ENCODE peak calls at places on chromosomes 3 and 15, in ten cellular contexts. L, H, U, B, D, E, R, W, S and Q are unnamed samples. For H3K4me1 and H3K27me3, the result is how much of the 10 kb centered on the place peaks cover.

GRCh38 chr15:63172376-63173115 is 15.3 kb upstream of the RPS27L start:
- DNase-seq in H (no peak), S (no peak), D (no peak), W (no peak), U (no peak), L (no peak), R (no peak), B (no peak), E (no peak), Q (no peak)

GRCh38 chr15:29880886-29881285 is 58.6 kb upstream of the TJP1 start:
- DNase-seq in R (no peak), L (no peak), W (no peak), B (no peak), E (no peak), D (no peak), S (no peak), H (no peak), U (no peak), Q (no peak)

GRCh38 chr15:86231864-86232801 is 152.5 kb downstream of the AGBL1 start:
- DNase-seq in R (peak), L (no peak), U (peak), S (peak), E (no peak), W (peak), H (peak), B (peak), D (no peak), Q (peak)

GRCh38 chr3:11774296-11774877 is 72.3 kb downstream of the TAMM41 start:
- DNase-seq in U (no peak), B (peak), E (peak), L (peak), R (peak), S (peak), H (peak), W (no peak), D (no peak), Q (peak)

GRCh38 chr15:58666957-58667356 is 82.5 kb downstream of the ADAM10 start:
- DNase-seq in U (no peak), E (no peak), R (no peak), B (no peak), S (no peak), W (no peak), L (no peak), H (no peak), D (no peak), Q (no peak)

GRCh38 chr15:79169531-79170123 is 79.0 kb upstream of the RASGRF1 start:
- DNase-seq in D (no peak), E (no peak), W (no peak), L (no peak), B (no peak), H (no peak), R (no peak), U (no peak), S (no peak), Q (no peak)

GRCh38 chr15:89916660-89917059 is 3.9 kb upstream of the ARPIN start:
- DNase-seq in E (no peak), D (no peak), W (no peak), B (no peak), S (no peak), R (no peak), L (no peak), H (no peak), U (no peak), Q (no peak)

GRCh38 chr3:12139111-12139511 is 19.6 kb downstream of the TIMP4 start:
- DNase-seq in U (peak), D (no peak), S (peak), R (no peak), B (peak), E (no peak), W (no peak), H (no peak), L (no peak), Q (no peak)

GRCh38 chr3:127628788-127629456 is at the start of gene PODXL2:
- DNase-seq in H (peak), E (peak), W (peak), L (peak), R (peak), S (peak), U (peak), B (peak), D (peak), Q (peak)

GRCh38 chr3:139757448-139758030 is 79.8 kb upstream of the NMNAT3 start:
- DNase-seq in D (no peak), S (no peak), R (no peak), E (no peak), W (no peak), U (no peak), H (no peak), L (no peak), B (no peak), Q (no peak)

GRCh38 chr3:86731501-86731901 is 259.4 kb downstream of the VGLL3 start:
- DNase-seq in R (no peak), D (no peak), H (no peak), B (no peak), S (no peak), U (no peak), W (no peak), E (no peak), L (no peak), Q (no peak)

GRCh38 chr3:162776137-162776536 is 1279.5 kb downstream of the OTOL1 start:
- DNase-seq in D (no peak), W (no peak), S (no peak), R (no peak), U (no peak), E (no peak), H (no peak), L (no peak), B (no peak), Q (no peak)

GRCh38 chr15:29920515-29920914 is 98.2 kb upstream of the TJP1 start:
- DNase-seq in L (peak), W (no peak), E (peak), B (no peak), U (no peak), H (no peak), D (peak), S (no peak), R (no peak), Q (peak)

GRCh38 chr15:88323468-88323867 is 66.9 kb upstream of the NTRK3 start:
- DNase-seq in L (no peak), R (no peak), D (no peak), E (no peak), W (no peak), B (no peak), U (no peak), H (no peak), S (no peak), Q (no peak)

GRCh38 chr15:88326924-88327323 is 70.4 kb upstream of the NTRK3 start:
- DNase-seq in D (no peak), U (no peak), B (no peak), W (no peak), L (no peak), E (no peak), S (no peak), R (no peak), H (no peak), Q (no peak)

DNA sequence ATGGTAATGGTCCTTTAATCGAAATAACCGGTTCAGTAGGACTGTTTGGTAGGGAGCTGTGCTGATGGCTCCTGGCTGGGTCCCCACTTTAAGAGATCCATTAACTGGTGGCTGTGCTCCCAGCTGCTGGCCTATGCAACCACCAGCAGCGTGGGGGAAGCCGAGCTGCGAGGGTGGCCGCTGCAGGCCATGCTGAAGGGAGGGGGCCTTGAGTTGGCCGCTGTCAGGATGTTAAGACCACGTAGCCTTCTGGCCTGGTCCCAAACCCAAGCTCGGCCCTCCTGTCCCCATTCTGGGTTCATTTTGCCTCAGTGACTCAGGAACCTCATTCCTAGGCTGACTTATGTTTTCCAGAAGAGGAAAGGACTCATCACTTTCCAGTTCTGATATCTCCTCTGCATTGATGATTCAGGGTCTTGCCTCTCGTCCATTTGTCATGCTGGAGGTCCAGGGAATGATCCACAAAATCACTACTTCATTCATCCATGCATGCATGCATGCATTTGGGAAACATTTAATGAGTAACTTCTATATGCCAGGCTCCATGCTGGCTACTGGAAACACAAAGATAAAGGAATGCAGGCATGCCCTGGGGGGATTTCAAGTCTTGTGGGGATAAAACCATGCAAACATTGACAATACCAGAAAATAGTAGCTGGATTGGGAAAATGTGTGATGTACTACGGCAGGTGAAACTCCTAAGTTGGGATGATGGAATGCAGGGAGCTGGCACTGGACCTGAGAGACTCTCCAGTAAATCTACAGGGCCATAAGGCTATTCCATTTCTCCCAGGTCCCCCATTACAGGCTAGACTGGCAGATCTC is 67.9 kb upstream of the NTRK3 start:
- DNase-seq in E (no peak), R (no peak), S (no peak), B (no peak), U (no peak), W (no peak), L (no peak), H (no peak), D (no peak), Q (no peak)
- H3K4me1 ChIP-seq in E (under half), R (under half), S (under half), B (under half), U (under half), W (under half), L (under half), H (under half), D (under half), Q (under half)

DNA sequence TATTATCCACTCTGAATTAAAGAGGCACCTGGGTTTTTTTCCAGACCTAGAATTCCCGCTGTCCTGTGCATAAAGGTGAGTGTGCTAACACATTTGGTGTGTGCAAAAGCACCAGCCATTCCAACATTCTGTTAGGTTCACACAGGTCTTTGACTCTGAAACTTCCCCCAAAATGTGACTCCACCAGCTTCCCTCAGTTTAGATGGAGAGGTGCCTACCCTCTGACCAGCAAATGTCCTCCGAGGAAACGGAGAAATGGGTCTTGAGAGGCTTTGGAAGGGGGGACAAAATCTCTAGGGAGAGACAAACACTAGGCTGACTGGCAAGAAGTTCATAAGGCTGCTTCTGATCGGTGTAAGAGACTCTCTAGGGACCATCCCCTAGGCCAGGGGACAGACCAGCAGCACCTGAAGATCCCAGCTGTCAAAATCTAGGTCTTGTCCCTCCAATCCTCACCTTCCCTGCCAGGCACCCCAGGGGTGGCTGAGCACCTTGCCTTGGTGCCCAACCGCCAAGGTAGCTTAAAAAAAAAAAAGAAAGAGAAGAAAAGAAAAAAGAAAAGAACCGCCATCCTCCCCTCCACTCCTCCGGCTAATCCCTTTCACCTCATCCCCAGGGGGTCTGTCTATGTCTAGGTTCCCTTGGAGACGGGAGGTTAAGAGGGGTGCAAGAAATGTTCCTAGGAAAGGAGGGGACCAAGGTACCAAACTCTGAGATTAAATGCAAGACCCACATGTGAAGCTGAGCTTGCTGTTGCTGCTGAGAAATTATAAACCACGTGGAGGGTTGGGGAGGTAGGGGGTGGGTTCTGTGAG is 2.0 kb upstream of the MECOM start:
- DNase-seq in E (no peak), L (no peak), R (no peak), D (no peak), W (no peak), H (no peak), B (no peak), S (no peak), U (no peak), Q (no peak)
- H3K27me3 ChIP-seq in E (half or more), L (under half), R (half or more), D (half or more), W (half or more), H (half or more), B (half or more), S (under half), U (half or more), Q (under half)

GRCh38 chr15:74786659-74787165 is 4.8 kb downstream of the CSK start:
- DNase-seq in H (no peak), R (peak), L (no peak), E (no peak), U (peak), B (no peak), W (no peak), S (no peak), D (no peak), Q (no peak)
- H3K4me1 ChIP-seq in H (half or more), R (half or more), L (half or more), E (half or more), U (half or more), B (half or more), W (half or more), S (under half), D (under half), Q (under half)

DNA sequence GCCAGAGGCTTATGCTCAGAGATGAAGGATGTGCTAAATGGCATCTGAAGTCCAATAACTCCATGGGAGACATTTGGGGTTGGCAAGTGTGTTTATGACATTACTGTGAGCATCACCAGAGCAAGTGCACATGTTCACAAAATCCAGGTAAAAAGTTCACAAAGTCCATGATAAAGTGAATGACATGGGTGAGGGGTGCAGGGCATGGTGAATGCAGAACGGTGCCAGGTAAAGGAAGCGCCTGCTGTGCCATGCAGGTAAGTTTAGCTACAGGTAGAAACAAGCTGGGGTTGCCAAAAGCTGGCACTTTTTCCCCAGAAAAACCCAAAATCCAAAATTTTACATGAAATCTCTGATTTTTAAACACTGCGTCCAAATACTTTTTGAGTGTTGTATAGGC is 268.2 kb downstream of the ABHD5 start:
- DNase-seq in B (no peak), W (no peak), S (no peak), E (no peak), D (no peak), L (no peak), H (no peak), U (no peak), R (no peak), Q (no peak)
- H3K27me3 ChIP-seq in B (under half), W (under half), S (under half), E (under half), D (under half), L (under half), H (under half), U (under half), R (under half), Q (under half)

GRCh38 chr3:129618901-129619671 is 12.6 kb upstream of the PLXND1 start:
- DNase-seq in D (no peak), B (no peak), L (no peak), W (no peak), R (no peak), E (peak), H (peak), U (peak), S (no peak), Q (no peak)
- H3K4me1 ChIP-seq in D (under half), B (under half), L (under half), W (under half), R (under half), E (half or more), H (half or more), U (half or more), S (under half), Q (under half)

DNA sequence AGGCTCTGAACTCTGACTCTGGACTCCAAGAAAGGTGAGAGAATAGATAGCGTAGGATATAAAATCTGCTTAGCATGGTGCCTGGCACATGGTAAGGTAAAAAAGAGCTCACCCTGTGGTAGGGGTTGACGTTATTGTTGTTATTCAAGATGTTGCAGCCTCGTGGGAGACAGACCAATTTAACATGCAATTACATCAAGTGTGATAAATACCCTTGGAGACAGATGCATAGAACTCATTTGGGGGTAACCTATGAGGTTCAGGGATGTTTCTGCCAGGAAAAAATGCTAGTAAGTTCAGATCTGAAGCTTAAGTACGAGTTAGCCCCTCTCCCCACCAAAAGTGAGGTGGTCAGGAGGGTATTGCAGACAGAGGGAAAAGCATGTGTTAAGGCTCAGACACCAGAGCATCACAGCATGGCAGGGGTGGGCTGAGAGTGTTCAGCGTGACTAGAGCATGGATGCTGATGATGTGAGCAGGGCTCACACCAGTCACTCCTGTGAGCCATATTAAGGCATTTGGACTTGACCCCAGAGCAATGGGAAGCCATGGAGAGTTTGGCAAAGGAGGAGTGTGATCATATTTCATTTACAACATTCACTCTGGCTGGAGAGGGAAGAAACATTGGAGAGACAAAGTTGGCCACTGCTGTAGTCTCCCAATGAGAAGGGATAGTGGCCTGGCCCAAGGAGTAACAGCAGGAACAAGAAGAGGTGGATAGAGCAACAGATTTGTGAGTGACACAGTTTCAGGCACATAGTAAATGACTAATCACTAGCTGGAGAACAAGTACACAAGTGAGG is 181.0 kb downstream of the UACA start:
- DNase-seq in S (no peak), L (no peak), R (no peak), U (no peak), E (no peak), H (no peak), W (no peak), B (no peak), D (no peak), Q (no peak)
- H3K27me3 ChIP-seq in S (under half), L (under half), R (under half), U (under half), E (under half), H (under half), W (under half), B (under half), D (under half), Q (under half)

DNA sequence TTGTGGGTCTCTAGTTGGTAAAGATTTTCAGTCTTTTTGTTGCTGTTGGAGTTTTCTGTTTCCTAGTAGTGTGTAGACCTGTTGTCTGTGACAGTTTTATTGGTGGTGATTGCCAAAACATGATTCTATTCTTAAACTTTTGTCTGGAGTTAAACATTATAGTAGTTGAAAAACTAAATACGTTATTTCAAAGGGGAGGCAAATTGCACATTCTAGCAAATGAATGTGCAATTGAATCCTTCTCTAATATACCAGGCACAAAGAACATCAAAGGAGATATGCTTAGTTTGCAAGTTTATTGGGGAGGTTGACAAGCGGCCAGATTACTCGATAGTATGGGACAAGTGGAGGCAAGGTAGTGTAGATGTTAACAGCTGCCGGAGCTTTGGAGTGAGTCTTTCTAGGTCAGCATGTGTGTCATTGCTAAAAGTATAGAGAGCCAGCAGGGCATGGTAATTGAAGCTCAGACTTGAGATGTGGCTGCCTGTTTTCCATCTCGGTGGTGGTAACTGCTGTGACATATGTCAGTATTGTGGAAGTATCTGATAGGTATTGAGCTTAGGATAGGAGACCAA is 20.6 kb downstream of the CHD2 start:
- DNase-seq in D (no peak), S (no peak), W (no peak), B (no peak), H (no peak), L (no peak), R (no peak), U (no peak), E (no peak), Q (peak)
- H3K4me1 ChIP-seq in D (under half), S (under half), W (half or more), B (half or more), H (half or more), L (under half), R (half or more), U (half or more), E (half or more), Q (under half)

GRCh38 chr15:65373163-65373651 is 4.6 kb downstream of the IGDCC3 start:
- DNase-seq in B (no peak), D (no peak), S (no peak), U (no peak), W (no peak), R (no peak), H (no peak), E (peak), L (no peak), Q (no peak)

GRCh38 chr15:65370885-65371284 is 6.9 kb downstream of the IGDCC3 start:
- DNase-seq in U (no peak), H (no peak), E (peak), L (no peak), D (peak), S (no peak), R (no peak), B (no peak), W (no peak), Q (no peak)

GRCh38 chr15:65371976-65372786 is 5.6 kb downstream of the IGDCC3 start:
- DNase-seq in U (no peak), B (no peak), S (no peak), W (no peak), H (no peak), E (peak), L (no peak), D (peak), R (no peak), Q (no peak)

GRCh38 chr15:65374334-65374733 is 3.5 kb downstream of the IGDCC3 start:
- DNase-seq in H (no peak), U (no peak), W (no peak), D (no peak), E (no peak), R (no peak), S (no peak), B (no peak), L (no peak), Q (no peak)

GRCh38 chr15:65372787-65373067 is 5.1 kb downstream of the IGDCC3 start:
- DNase-seq in W (no peak), B (no peak), U (no peak), R (no peak), E (no peak), L (no peak), D (no peak), S (no peak), H (no peak), Q (no peak)
- H3K27me3 ChIP-seq in W (under half), B (half or more), U (half or more), R (under half), E (under half), L (under half), D (under half), S (under half), H (under half), Q (under half)